ENCODE peak calls at places on chromosomes 11 and 22, in seven cellular contexts. U, C, F, J, O, Q and L are unnamed samples.

GRCh38 chr11:3222003-3222855 is 3.6 kb upstream of the MRGPRG start:
- DNase-seq in U (no peak), C (no peak), F (no peak), J (no peak), O (peak), Q (no peak), L (no peak)

GRCh38 chr11:77851513-77851912 is 30.6 kb downstream of the AAMDC start:
- DNase-seq in U (no peak), C (no peak), F (no peak), J (no peak), O (no peak), Q (no peak), L (no peak)

GRCh38 chr22:43402128-43402527 is 9.7 kb upstream of the MPPED1 start:
- DNase-seq in U (no peak), C (no peak), F (no peak), J (no peak), O (no peak), Q (no peak), L (no peak)

GRCh38 chr11:75946531-75947530 is 131.8 kb downstream of the UVRAG start:
- DNase-seq in U (peak), C (no peak), F (peak), J (peak), O (no peak), Q (peak), L (no peak)

GRCh38 chr11:126477526-126478275 is 122.2 kb downstream of the ST3GAL4 start:
- DNase-seq in U (no peak), C (no peak), F (no peak), J (no peak), O (no peak), Q (no peak), L (peak)

GRCh38 chr22:44505796-44506354 is 7.8 kb upstream of the RTL6 start:
- DNase-seq in U (no peak), C (no peak), F (no peak), J (no peak), O (no peak), Q (no peak), L (no peak)

GRCh38 chr22:44988671-44989070 is 21.1 kb downstream of the PHF21B start:
- DNase-seq in U (no peak), C (no peak), F (no peak), J (no peak), O (no peak), Q (no peak), L (no peak)

GRCh38 chr22:40189979-40190378 is 12.3 kb downstream of the TNRC6B start:
- DNase-seq in U (peak), C (no peak), F (no peak), J (no peak), O (no peak), Q (no peak), L (no peak)

GRCh38 chr22:38180841-38181452 is 683 bp downstream of the PLA2G6 start:
- DNase-seq in U (no peak), C (no peak), F (peak), J (no peak), O (peak), Q (no peak), L (no peak)

GRCh38 chr22:25563757-25564319 is 637 bp upstream of the GRK3 start:
- DNase-seq in U (peak), C (no peak), F (peak), J (no peak), O (no peak), Q (peak), L (no peak)

GRCh38 chr11:70422692-70423522 is 24.6 kb downstream of the CTTN start:
- DNase-seq in U (no peak), C (no peak), F (no peak), J (no peak), O (no peak), Q (no peak), L (no peak)

GRCh38 chr11:213111-213510 is 5.6 kb downstream of the RIC8A start:
- DNase-seq in U (no peak), C (no peak), F (no peak), J (no peak), O (peak), Q (no peak), L (no peak)

GRCh38 chr11:93054881-93055280 is 85.4 kb downstream of the MTNR1B start:
- DNase-seq in U (peak), C (peak), F (no peak), J (peak), O (no peak), Q (no peak), L (peak)

GRCh38 chr11:107457205-107457557 is 444 bp downstream of the CWF19L2 start:
- DNase-seq in U (peak), C (no peak), F (no peak), J (no peak), O (no peak), Q (no peak), L (peak)

GRCh38 chr22:18115844-18116480 is 5.4 kb downstream of the TUBA8 start:
- DNase-seq in U (no peak), C (no peak), F (no peak), J (no peak), O (no peak), Q (no peak), L (no peak)

GRCh38 chr22:46707305-46707704 is 30.7 kb downstream of the CERK start:
- DNase-seq in U (no peak), C (no peak), F (no peak), J (no peak), O (no peak), Q (no peak), L (no peak)

GRCh38 chr11:70105755-70106571 is 27.8 kb downstream of the ANO1 start:
- DNase-seq in U (no peak), C (no peak), F (no peak), J (no peak), O (no peak), Q (no peak), L (no peak)

GRCh38 chr11:102312656-102313055 is 4.6 kb upstream of the BIRC3 start:
- DNase-seq in U (peak), C (no peak), F (no peak), J (peak), O (no peak), Q (no peak), L (no peak)

GRCh38 chr11:120131941-120132644 is 5.8 kb downstream of the TRIM29 start:
- DNase-seq in U (no peak), C (no peak), F (no peak), J (no peak), O (peak), Q (no peak), L (no peak)

GRCh38 chr22:20039683-20040325 is 18.9 kb downstream of the TANGO2 start:
- DNase-seq in U (no peak), C (no peak), F (no peak), J (no peak), O (no peak), Q (no peak), L (no peak)

GRCh38 chr11:67267188-67268035 is 1.1 kb downstream of the GRK2 start:
- DNase-seq in U (no peak), C (no peak), F (no peak), J (no peak), O (peak), Q (peak), L (no peak)

GRCh38 chr22:42364641-42365336 is 67.4 kb downstream of the NFAM1 start:
- DNase-seq in U (peak), C (no peak), F (peak), J (no peak), O (no peak), Q (no peak), L (no peak)

GRCh38 chr11:111406091-111406490 is 27.0 kb upstream of the POU2AF1 start:
- DNase-seq in U (no peak), C (no peak), F (no peak), J (no peak), O (no peak), Q (no peak), L (no peak)

GRCh38 chr11:76523147-76523546 is 78.3 kb downstream of the EMSY start:
- DNase-seq in U (no peak), C (no peak), F (no peak), J (peak), O (no peak), Q (no peak), L (no peak)

GRCh38 chr11:46348566-46348981 is 1.3 kb downstream of the DGKZ start:
- DNase-seq in U (no peak), C (no peak), F (no peak), J (no peak), O (no peak), Q (no peak), L (no peak)

GRCh38 chr22:44658371-44658953 is 43.5 kb upstream of the PRR5 start:
- DNase-seq in U (peak), C (no peak), F (peak), J (peak), O (peak), Q (peak), L (no peak)

GRCh38 chr22:35972559-35972958 is 56.1 kb downstream of the RBFOX2 start:
- DNase-seq in U (no peak), C (no peak), F (no peak), J (no peak), O (no peak), Q (no peak), L (no peak)

GRCh38 chr11:74568028-74568427 is 24.4 kb upstream of the POLD3 start:
- DNase-seq in U (no peak), C (no peak), F (no peak), J (no peak), O (no peak), Q (no peak), L (no peak)

GRCh38 chr11:77073328-77074001 is 6.7 kb downstream of the CAPN5 start:
- DNase-seq in U (peak), C (peak), F (peak), J (peak), O (peak), Q (no peak), L (no peak)

GRCh38 chr11:93986716-93987115 is 34.4 kb upstream of the HEPHL1 start:
- DNase-seq in U (peak), C (peak), F (no peak), J (peak), O (no peak), Q (peak), L (peak)

GRCh38 chr11:63667993-63668392 is 3.2 kb downstream of the ATL3 start:
- DNase-seq in U (peak), C (peak), F (no peak), J (peak), O (no peak), Q (no peak), L (peak)

GRCh38 chr22:48098243-48098935 is 1335.9 kb downstream of the TBC1D22A start:
- DNase-seq in U (no peak), C (no peak), F (no peak), J (no peak), O (no peak), Q (no peak), L (no peak)

GRCh38 chr22:41280854-41281253 is 5.1 kb downstream of the RANGAP1 start:
- DNase-seq in U (no peak), C (no peak), F (no peak), J (no peak), O (no peak), Q (no peak), L (no peak)

GRCh38 chr11:35464308-35464707 is 45.0 kb upstream of the SLC1A2 start:
- DNase-seq in U (no peak), C (no peak), F (no peak), J (no peak), O (no peak), Q (no peak), L (no peak)
- TF ChIP-seq CTCF in U (peak), C (peak), F (no peak), J (peak), O (no peak), Q (no peak), L (peak)

GRCh38 chr11:13207665-13208594 is 69.7 kb upstream of the BMAL1 start:
- DNase-seq in U (peak), C (peak), F (no peak), J (peak), O (peak), Q (no peak), L (peak)
- H3K4me3 ChIP-seq in U (peak), C (no peak), F (peak), J (peak), O (peak), Q (peak), L (peak)

DNA sequence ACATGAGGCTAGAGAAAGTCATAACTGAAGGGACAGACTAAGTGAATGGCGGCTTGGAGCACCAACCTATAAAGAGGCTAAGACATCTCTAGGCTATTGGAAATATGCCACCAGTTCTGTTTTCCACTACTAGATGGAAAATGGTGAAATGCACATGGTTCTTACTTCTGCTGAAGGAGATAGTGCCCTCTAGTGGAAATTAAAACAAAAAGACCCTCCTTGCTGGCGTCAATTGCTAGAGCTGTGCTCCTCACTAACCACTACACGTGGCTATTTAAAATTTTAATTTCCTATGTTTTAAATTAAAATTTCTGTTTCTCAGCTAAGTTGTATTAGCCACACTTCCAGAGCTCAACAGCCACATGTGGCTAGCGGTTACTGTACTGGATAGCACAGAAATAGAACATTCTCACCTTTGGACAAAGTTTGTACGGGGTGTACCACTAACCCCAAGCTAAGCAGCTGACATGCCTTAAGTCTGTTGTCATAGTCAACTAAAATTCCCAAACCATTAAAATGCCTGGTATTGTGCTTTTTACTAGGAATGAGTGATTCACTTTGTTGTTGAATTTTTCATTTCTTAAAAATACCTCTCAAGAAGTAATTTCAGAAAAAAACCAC is 34.1 kb upstream of the CALCA start:
- DNase-seq in U (peak), C (peak), F (no peak), J (peak), O (no peak), Q (no peak), L (no peak)
- TF ChIP-seq CTCF in U (peak), C (peak), F (no peak), J (peak), O (no peak), Q (no peak), L (peak)

GRCh38 chr11:89381094-89381493 is 110.1 kb downstream of the NOX4 start:
- DNase-seq in U (peak), C (peak), F (no peak), J (peak), O (no peak), Q (no peak), L (peak)
- H3K4me3 ChIP-seq in U (no peak), C (no peak), F (no peak), J (no peak), O (no peak), Q (no peak), L (no peak)

GRCh38 chr22:32395107-32395506 is 16.9 kb downstream of the RTCB start:
- DNase-seq in U (no peak), C (no peak), F (no peak), J (no peak), O (no peak), Q (no peak), L (no peak)

GRCh38 chr22:32385681-32386080 is 26.4 kb downstream of the RTCB start:
- DNase-seq in U (no peak), C (no peak), F (no peak), J (no peak), O (no peak), Q (no peak), L (no peak)

DNA sequence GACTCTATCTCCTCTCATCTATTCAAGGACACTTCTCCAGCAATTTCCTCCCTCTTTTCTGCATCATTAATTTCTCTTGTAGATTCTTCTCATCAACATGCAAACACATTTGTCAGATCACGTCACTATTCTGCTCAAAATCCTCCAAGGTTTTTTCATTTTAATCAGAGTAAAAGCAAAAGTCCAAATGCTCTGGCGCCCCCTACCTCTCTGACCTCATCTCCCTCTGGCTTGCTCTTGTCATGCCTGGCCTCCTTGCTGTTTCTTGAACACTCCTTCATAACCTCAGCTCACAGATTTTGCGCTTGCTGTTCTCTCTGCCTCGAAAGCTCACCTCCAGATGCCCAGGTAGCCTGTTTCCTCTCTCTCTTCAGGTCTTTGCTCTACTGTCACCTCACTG is 22.4 kb downstream of the RTCB start:
- DNase-seq in U (peak), C (no peak), F (no peak), J (peak), O (no peak), Q (no peak), L (no peak)
- TF ChIP-seq CTCF in U (peak), C (peak), F (no peak), J (peak), O (peak), Q (peak), L (peak)

GRCh38 chr11:66007201-66007634 is 4.6 kb upstream of the CST6 start:
- DNase-seq in U (no peak), C (no peak), F (no peak), J (no peak), O (no peak), Q (no peak), L (no peak)
- H3K4me3 ChIP-seq in U (no peak), C (no peak), F (no peak), J (no peak), O (no peak), Q (no peak), L (no peak)